ENCODE peak calls at places on chromosome 17, in nine cellular contexts. F is NCI-H774; P is stimulated activated CD4-positive, alpha-beta T cell treated with anti-CD3 and anti-CD28 coated beads, Interleukin-2, amount 100 ng/mL, for 24 hours; C is activated gamma-delta T cell treated with Interleukin-2 at 50 U/mL for 16 hours; T is Daoy; M is non-pigmented ciliary epithelial cell; V is dorsolateral prefrontal cortex; Q is hypothalamus; Z is hepatic stellate cell. N is an unnamed sample.

GRCh38 chr17:73644145-73645049 is at the start of gene SDK2:
- DNase-seq in V (no peak), T (peak; percentile 42), C (no peak), P (no peak), F (peak; percentile 48), Z (no peak), M (no peak), Q (no peak), N (peak; percentile 49)

GRCh38 chr17:10798910-10799309 is 5.0 kb downstream of the TMEM238L start:
- DNase-seq in C (no peak), Q (no peak), M (no peak), V (no peak), Z (no peak), F (no peak), P (no peak), T (no peak), N (peak; percentile 48)

GRCh38 chr17:28470266-28471126 is 2.9 kb upstream of the SLC13A2 start:
- DNase-seq in Q (no peak), Z (no peak), T (no peak), C (no peak), V (no peak), P (no peak), F (no peak), M (no peak), N (peak; percentile 63)

GRCh38 chr17:82153745-82154375 is 55.8 kb upstream of the FASN start:
- DNase-seq in Q (peak; percentile 14), F (peak; percentile 60), V (peak; percentile 76), M (peak; percentile 11), C (peak; percentile 82), Z (peak; percentile 90), T (peak; percentile 77), P (peak; percentile 85), N (peak; percentile 87)

GRCh38 chr17:59669944-59670343 is 37.3 kb downstream of the PTRH2 start:
- DNase-seq in V (no peak), P (no peak), C (no peak), M (no peak), Z (no peak), T (no peak), Q (no peak), F (no peak), N (no peak)

GRCh38 chr17:1399366-1399678 is 700 bp downstream of the YWHAE start:
- DNase-seq in T (no peak), Z (no peak), C (no peak), P (no peak), V (no peak), F (peak; percentile 8), M (no peak), Q (no peak), N (no peak)

GRCh38 chr17:4986951-4987766 is at the start of gene CAMTA2:
- DNase-seq in Q (peak; percentile 24), P (peak; percentile 93), T (peak; percentile 88), C (peak; percentile 87), M (no peak), F (peak; percentile 25), Z (peak; percentile 87), V (peak; percentile 82), N (peak; percentile 92)

GRCh38 chr17:28575126-28575795 is 1.4 kb downstream of the ALDOC start:
- DNase-seq in T (no peak), F (no peak), Q (no peak), V (no peak), M (no peak), P (no peak), Z (no peak), C (no peak), N (peak; percentile 40)

GRCh38 chr17:74751210-74751529 is 2.7 kb downstream of the NHERF1 start:
- DNase-seq in C (no peak), M (no peak), P (no peak), V (no peak), T (no peak), F (no peak), Q (no peak), Z (no peak), N (no peak)

GRCh38 chr17:15920758-15921239 is 24.1 kb upstream of the ADORA2B start:
- DNase-seq in T (peak; percentile 96), P (no peak), V (no peak), M (peak; percentile 72), F (no peak), Z (no peak), C (no peak), Q (no peak), N (peak; percentile 29)

GRCh38 chr17:17062866-17063265 is 20.6 kb downstream of the MPRIP start:
- DNase-seq in P (no peak), Q (no peak), T (no peak), F (no peak), V (no peak), M (no peak), Z (no peak), C (no peak), N (no peak)

GRCh38 chr17:58328195-58329034 is at the start of gene TSPOAP1:
- DNase-seq in T (no peak), Z (no peak), Q (no peak), C (peak; percentile 77), V (peak; percentile 46), F (no peak), P (peak; percentile 85), M (no peak), N (peak; percentile 85)

GRCh38 chr17:41015473-41015872 is 6.5 kb upstream of the KRTAP3-1 start:
- DNase-seq in V (no peak), T (no peak), C (no peak), Z (no peak), F (no peak), M (no peak), P (no peak), Q (no peak), N (no peak)

GRCh38 chr17:56793506-56793905 is 40.2 kb downstream of the C17orf67 start:
- DNase-seq in P (no peak), Q (no peak), C (no peak), F (no peak), V (no peak), T (no peak), M (no peak), Z (no peak), N (no peak)

GRCh38 chr17:50638572-50638850 is 3.8 kb downstream of the ABCC3 start:
- DNase-seq in V (no peak), P (no peak), M (no peak), C (no peak), T (peak; percentile 90), F (no peak), Q (no peak), Z (peak; percentile 70), N (no peak)

GRCh38 chr17:48441231-48441711 is 11.3 kb upstream of the SKAP1 start:
- DNase-seq in M (no peak), V (no peak), P (peak; percentile 20), T (no peak), F (no peak), Q (no peak), C (peak; percentile 39), Z (no peak), N (no peak)

GRCh38 chr17:7755095-7755890 is 37.7 kb downstream of the DNAH2 start:
- DNase-seq in M (no peak), P (no peak), V (no peak), F (no peak), T (no peak), Q (no peak), Z (no peak), C (no peak), N (no peak)

GRCh38 chr17:80658821-80659220 is 114.2 kb downstream of the RPTOR start:
- DNase-seq in M (no peak), Q (no peak), Z (no peak), V (no peak), P (no peak), F (no peak), T (no peak), C (no peak), N (no peak)

GRCh38 chr17:57107498-57108101 is 22.6 kb downstream of the AKAP1 start:
- DNase-seq in Q (no peak), F (peak; percentile 21), T (peak; percentile 83), C (no peak), M (no peak), V (no peak), P (no peak), Z (no peak), N (peak; percentile 74)

GRCh38 chr17:12613566-12613965 is 52.1 kb upstream of the MYOCD start:
- DNase-seq in F (no peak), C (no peak), V (no peak), M (no peak), T (peak; percentile 79), Z (peak; percentile 68), Q (no peak), P (no peak), N (no peak)